ENCODE peak calls at places on chromosomes 11 and 22, in four cellular contexts. I is HCT116, Z is hepatocyte, J is PC-3. Y is an unnamed sample.

GRCh38 chr11:91730071-91730470 is 494.5 kb upstream of the FAT3 start:
- DNase-seq in I (no peak), Z (peak; percentile 6), J (no peak), Y (no peak)

GRCh38 chr22:19983701-19984100 is 32.9 kb downstream of the ARVCF start:
- DNase-seq in J (no peak), I (no peak), Z (no peak), Y (no peak)

GRCh38 chr11:124276081-124276480 is 19.9 kb downstream of the OR8G5 start:
- DNase-seq in Z (no peak), J (peak; percentile 43), I (no peak), Y (no peak)

GRCh38 chr11:35116762-35117588 is 22.0 kb upstream of the CD44 start:
- DNase-seq in Z (peak; percentile 23), I (no peak), J (no peak), Y (no peak)

GRCh38 chr22:20466659-20467379 is 28.8 kb downstream of the KLHL22 start:
- DNase-seq in I (no peak), Z (no peak), J (no peak), Y (no peak)

GRCh38 chr22:23574877-23575276 is 5.2 kb downstream of the IGLL1 start:
- DNase-seq in Z (no peak), J (no peak), I (no peak), Y (no peak)

GRCh38 chr22:41525450-41526225 is 18.6 kb downstream of the POLR3H start:
- DNase-seq in Z (no peak), J (no peak), I (no peak), Y (no peak)

GRCh38 chr11:64331569-64332371 is 8.2 kb upstream of the CCDC88B start:
- DNase-seq in Z (peak; percentile 82), J (peak; percentile 96), I (peak; percentile 83), Y (peak; percentile 57)

GRCh38 chr11:75924966-75925784 is 110.2 kb downstream of the UVRAG start:
- DNase-seq in J (peak; percentile 52), I (no peak), Z (no peak), Y (no peak)

GRCh38 chr11:61345170-61345610 is 12.2 kb downstream of the TKFC start:
- DNase-seq in Z (peak; percentile 34), I (no peak), J (no peak), Y (no peak)

GRCh38 chr11:69062169-69062855 is 13.6 kb downstream of the TPCN2 start:
- DNase-seq in I (no peak), J (no peak), Z (no peak), Y (no peak)

GRCh38 chr11:96614101-96614500 is 224.3 kb downstream of the JRKL start:
- DNase-seq in I (no peak), J (no peak), Z (no peak), Y (no peak)

GRCh38 chr22:31561970-31562369 is 65.6 kb downstream of the SFI1 start:
- DNase-seq in J (no peak), Z (no peak), I (no peak), Y (no peak)
- TF ChIP-seq EZH2phosphoT487 in J (no peak), Z (no peak), I (no peak), Y (no peak)

GRCh38 chr11:130580372-130580771 is 131.9 kb downstream of the ADAMTS15 start:
- DNase-seq in I (peak; percentile 21), J (peak; percentile 94), Z (no peak), Y (no peak)
- H3K27ac ChIP-seq in I (no peak overlapping the region), J (peak overlapping the region; percentile 84), Z (peak overlapping the region; percentile 45), Y (no peak overlapping the region)

GRCh38 chr11:128802358-128802981 is 64.6 kb downstream of the KCNJ1 start:
- DNase-seq in I (peak; percentile 21), J (peak; percentile 72), Z (peak; percentile 39), Y (peak; percentile 5)

GRCh38 chr11:128800871-128801417 is 66.2 kb downstream of the KCNJ1 start:
- DNase-seq in J (no peak), Z (no peak), I (no peak), Y (no peak)

GRCh38 chr11:128804481-128804880 is 62.6 kb downstream of the KCNJ1 start:
- DNase-seq in I (no peak), J (no peak), Z (no peak), Y (no peak)

GRCh38 chr11:128806496-128807261 is 60.4 kb downstream of the KCNJ1 start:
- DNase-seq in Z (no peak), I (no peak), J (no peak), Y (no peak)

DNA sequence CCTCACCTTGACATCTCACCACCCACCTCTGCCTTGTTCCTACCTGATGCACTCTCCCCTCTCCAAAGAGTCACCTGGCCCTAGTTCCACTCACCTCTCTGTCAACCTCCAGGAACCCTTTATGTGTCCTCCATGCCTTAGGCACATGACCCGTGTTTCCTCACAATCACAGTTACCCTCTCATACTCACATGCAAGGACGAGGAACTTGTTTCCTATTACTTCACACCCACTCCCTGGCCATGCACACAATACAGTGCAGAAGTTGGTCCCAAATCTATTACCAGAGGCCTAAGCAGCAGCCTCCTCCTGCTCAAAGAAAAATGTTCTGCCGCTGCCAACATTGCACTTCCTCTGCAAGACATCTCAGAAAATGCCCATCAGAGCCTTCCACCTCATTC is 63.7 kb downstream of the KCNJ1 start:
- DNase-seq in I (no peak), Z (no peak), J (no peak), Y (no peak)
- TF ChIP-seq EZH2phosphoT487 in I (no peak), Z (no peak), J (no peak), Y (no peak)

GRCh38 chr11:8773916-8774537 is 91.4 kb downstream of the RPL27A start:
- DNase-seq in I (no peak), J (no peak), Z (no peak), Y (no peak)
- H3K27ac ChIP-seq in I (no peak overlapping the region), J (no peak overlapping the region), Z (peak overlapping the region; percentile 54), Y (no peak overlapping the region)

GRCh38 chr11:1103401-1104360 is 29.0 kb downstream of the MUC2 start:
- DNase-seq in Z (no peak), I (no peak), J (no peak), Y (no peak)
- TF ChIP-seq EZH2phosphoT487 in Z (no peak), I (no peak), J (no peak), Y (no peak)